ENCODE peak calls at places on chromosomes 4 and X, in five cellular contexts. S is SK-N-SH, H is suprapubic skin, D is dorsolateral prefrontal cortex, N is tibial nerve. W is an unnamed sample.

GRCh38 chr4:147578057-147578476 is 39.1 kb upstream of the TMEM184C start:
- DNase-seq in N (no peak), D (no peak), S (peak), H (no peak), W (no peak)

GRCh38 chr4:118904935-118905334 is 16.3 kb downstream of the SYNPO2 start:
- DNase-seq in S (peak), N (no peak), D (no peak), H (no peak), W (no peak)

GRCh38 chr4:107721436-107722090 is 1.5 kb upstream of the PAPSS1 start:
- DNase-seq in S (no peak), N (no peak), D (no peak), H (no peak), W (peak)

GRCh38 chr4:173793937-173794510 is 264.0 kb upstream of the HAND2 start:
- DNase-seq in D (no peak), S (no peak), H (no peak), N (no peak), W (no peak)

GRCh38 chr4:130288576-130288975 is 1192.6 kb downstream of the C4orf33 start:
- DNase-seq in D (no peak), S (no peak), N (no peak), H (no peak), W (peak)

GRCh38 chr4:121784975-121785374 is 16.1 kb upstream of the EXOSC9 start:
- DNase-seq in N (peak), H (no peak), D (no peak), S (no peak), W (no peak)

GRCh38 chrX:18415386-18415785 is 10.0 kb upstream of the CDKL5 start:
- DNase-seq in D (no peak), S (no peak), H (no peak), N (no peak), W (no peak)

GRCh38 chrX:292900-293897 is 12.0 kb downstream of the PLCXD1 start:
- DNase-seq in N (no peak), D (peak), S (no peak), H (peak), W (no peak)

GRCh38 chr4:184473515-184474260 is 662 bp downstream of the IRF2 start:
- DNase-seq in S (peak), N (no peak), H (no peak), D (no peak), W (peak)

GRCh38 chrX:103656623-103657022 is 27.8 kb downstream of the TCEAL1 start:
- DNase-seq in N (no peak), H (no peak), S (no peak), D (no peak), W (no peak)

GRCh38 chrX:40671126-40671525 is 23.8 kb upstream of the CXorf38 start:
- DNase-seq in N (no peak), D (no peak), H (no peak), S (no peak), W (no peak)

GRCh38 chr4:3851211-3851610 is 85.0 kb downstream of the ADRA2C start:
- DNase-seq in D (no peak), N (no peak), H (no peak), S (no peak), W (peak)

GRCh38 chr4:170529760-170530440 is 440.1 kb upstream of the AADAT start:
- DNase-seq in N (no peak), S (no peak), H (no peak), D (no peak), W (no peak)

GRCh38 chrX:108420481-108420880 is 17.7 kb downstream of the COL4A6 start:
- DNase-seq in S (no peak), H (no peak), N (no peak), D (no peak), W (no peak)

GRCh38 chrX:17459008-17459407 is 84.0 kb downstream of the NHS start:
- DNase-seq in D (no peak), H (no peak), N (peak), S (no peak), W (no peak)

GRCh38 chr4:5839751-5840674 is 52.9 kb downstream of the CRMP1 start:
- DNase-seq in H (no peak), D (peak), S (no peak), N (peak), W (no peak)

GRCh38 chrX:154138857-154139256 is 5.2 kb upstream of the OPN1LW start:
- DNase-seq in D (no peak), N (no peak), H (no peak), S (no peak), W (no peak)

GRCh38 chr4:126899382-126899801 is 733.4 kb upstream of the INTU start:
- DNase-seq in S (no peak), N (no peak), H (no peak), D (no peak), W (no peak)

GRCh38 chrX:54817220-54817820 is 9.8 kb downstream of the MAGED2 start:
- DNase-seq in H (no peak), S (peak), N (no peak), D (no peak), W (no peak)

GRCh38 chr4:77994194-77994721 is 62.9 kb upstream of the FRAS1 start:
- DNase-seq in N (peak), S (peak), D (no peak), H (no peak), W (peak)

GRCh38 chr4:93791570-93792195 is 36.9 kb upstream of the ATOH1 start:
- DNase-seq in H (no peak), N (peak), D (peak), S (peak), W (peak)

GRCh38 chr4:8522160-8523120 is 57.8 kb upstream of the GPR78 start:
- DNase-seq in D (no peak), H (no peak), N (no peak), S (no peak), W (no peak)

GRCh38 chrX:44415639-44416386 is 72.3 kb upstream of the EFHC2 start:
- DNase-seq in S (no peak), D (no peak), H (no peak), N (no peak), W (no peak)

GRCh38 chr4:38281416-38282071 is 321.3 kb downstream of the PTTG2 start:
- DNase-seq in N (no peak), S (no peak), H (no peak), D (no peak), W (no peak)

GRCh38 chrX:29024813-29025342 is 437.6 kb downstream of the IL1RAPL1 start:
- DNase-seq in H (no peak), S (no peak), N (no peak), D (no peak), W (no peak)

GRCh38 chrX:66872771-66873170 is 233.9 kb upstream of the EDA2R start:
- DNase-seq in N (no peak), S (no peak), D (no peak), H (no peak), W (no peak)

GRCh38 chrX:103276581-103277002 is at the start of gene TCEAL5:
- DNase-seq in H (no peak), D (peak), N (no peak), S (peak), W (no peak)

GRCh38 chr4:101968364-101968763 is 177.8 kb downstream of the BANK1 start:
- DNase-seq in S (no peak), D (no peak), N (no peak), H (no peak), W (no peak)

GRCh38 chr4:80071643-80072606 is 1.1 kb downstream of the ANTXR2 start:
- DNase-seq in H (peak), S (no peak), D (peak), N (peak), W (peak)

GRCh38 chr4:17082186-17082585 is 183.7 kb upstream of the LDB2 start:
- DNase-seq in D (no peak), N (no peak), S (no peak), H (no peak), W (no peak)

GRCh38 chr4:176034498-176034897 is 31.1 kb upstream of the WDR17 start:
- DNase-seq in D (no peak), N (no peak), S (peak), H (no peak), W (peak)

GRCh38 chr4:25928956-25929336 is 14.9 kb downstream of the SMIM20 start:
- DNase-seq in S (no peak), D (no peak), H (no peak), N (no peak), W (no peak)

GRCh38 chr4:25926473-25926872 is 12.5 kb downstream of the SMIM20 start:
- DNase-seq in D (no peak), N (no peak), H (no peak), S (no peak), W (no peak)

GRCh38 chr4:25930722-25931354 is 16.8 kb downstream of the SMIM20 start:
- DNase-seq in D (no peak), N (no peak), S (no peak), H (no peak), W (no peak)

GRCh38 chr4:25927361-25928040 is 13.5 kb downstream of the SMIM20 start:
- DNase-seq in D (no peak), N (no peak), H (no peak), S (no peak), W (no peak)

GRCh38 chr4:25928320-25928955 is 14.4 kb downstream of the SMIM20 start:
- DNase-seq in H (no peak), D (no peak), S (no peak), N (no peak), W (no peak)
- H3K27ac ChIP-seq in H (peak), D (peak), S (no peak), N (no peak), W (no peak)

GRCh38 chrX:118615141-118615540 is 112.3 kb upstream of the IL13RA1 start:
- DNase-seq in H (no peak), S (no peak), N (no peak), D (no peak), W (no peak)

GRCh38 chrX:118612290-118612689 is 115.1 kb upstream of the IL13RA1 start:
- DNase-seq in S (no peak), H (no peak), N (no peak), D (no peak), W (no peak)

GRCh38 chrX:118614150-118614549 is 113.3 kb upstream of the IL13RA1 start:
- DNase-seq in N (no peak), D (no peak), S (no peak), H (no peak), W (no peak)
- H3K27ac ChIP-seq in N (no peak), D (no peak), S (no peak), H (no peak), W (no peak)

GRCh38 chrX:9440116-9440844 is 24.6 kb upstream of the TBL1X start:
- DNase-seq in N (no peak), H (no peak), S (no peak), D (no peak), W (no peak)
- H3K27ac ChIP-seq in N (no peak), H (no peak), S (no peak), D (no peak), W (no peak)

DNA sequence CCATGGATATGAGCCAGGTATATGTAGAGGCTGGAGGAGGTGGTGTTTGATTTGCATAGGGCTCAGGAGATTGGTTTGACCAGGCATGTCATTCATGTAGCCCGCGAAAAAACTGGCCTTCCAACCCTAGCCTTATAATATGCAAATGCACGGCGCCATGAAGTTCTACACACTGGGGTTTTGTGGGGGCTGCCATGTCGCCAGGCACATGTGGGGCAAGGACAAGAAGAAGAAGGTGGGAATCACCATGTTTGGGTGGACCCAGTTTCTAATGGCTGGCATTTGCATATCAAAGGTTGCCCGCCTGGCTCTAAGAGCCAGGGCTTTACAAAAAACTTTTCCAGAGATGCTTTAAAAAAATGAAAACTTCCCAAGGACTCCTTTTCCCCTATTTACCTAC is 1251.0 kb downstream of the PCDH18 start:
- DNase-seq in S (no peak), D (no peak), H (no peak), N (no peak), W (no peak)
- H3K27ac ChIP-seq in S (no peak), D (no peak), H (no peak), N (no peak), W (no peak)

DNA sequence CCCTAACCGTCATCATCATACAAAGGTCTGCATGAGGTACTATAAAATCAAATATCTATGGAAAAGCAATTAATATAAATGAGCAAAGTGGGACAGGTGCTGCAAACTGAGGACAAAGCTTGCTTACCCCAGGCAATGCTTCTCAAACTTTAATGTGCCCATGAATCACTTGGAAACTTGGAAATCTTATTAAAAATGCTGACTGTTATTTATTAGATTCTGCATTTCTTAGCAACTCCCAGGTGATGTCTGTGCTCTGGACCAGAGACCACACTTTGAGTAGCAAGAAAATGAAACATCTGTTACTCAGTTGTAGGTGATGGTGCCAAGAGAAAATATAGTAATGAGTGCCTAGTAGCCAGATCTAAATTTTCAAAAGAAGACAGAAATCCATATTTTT is 890.4 kb upstream of the FTHL17 start:
- DNase-seq in S (no peak), H (no peak), N (no peak), D (no peak), W (no peak)
- H3K27ac ChIP-seq in S (no peak), H (no peak), N (no peak), D (no peak), W (no peak)

GRCh38 chrX:14801136-14801535 is 71.7 kb downstream of the FANCB start:
- DNase-seq in D (no peak), H (no peak), N (no peak), S (no peak), W (no peak)

GRCh38 chrX:14802943-14803710 is 69.7 kb downstream of the FANCB start:
- DNase-seq in D (no peak), S (no peak), N (no peak), H (no peak), W (no peak)

GRCh38 chrX:14798805-14799397 is 74.0 kb downstream of the FANCB start:
- DNase-seq in N (no peak), S (no peak), D (no peak), H (no peak), W (no peak)
- H3K27ac ChIP-seq in N (no peak), S (no peak), D (no peak), H (no peak), W (no peak)

GRCh38 chrX:56762707-56763555 is 33.9 kb downstream of the NBDY start:
- DNase-seq in S (no peak), D (no peak), H (no peak), N (no peak), W (no peak)
- H3K27ac ChIP-seq in S (no peak), D (peak), H (no peak), N (no peak), W (no peak)

W was measured in neural progenitor cell.